ENCODE peak calls at places on chromosomes 13 and 19, in four cellular contexts. V, O, C and P are unnamed samples.

GRCh38 chr13:78611040-78611439 is 7.7 kb upstream of the POU4F1 start:
- DNase-seq in O (no peak), C (no peak), V (no peak), P (no peak)

GRCh38 chr13:107031691-107032090 is 463.8 kb upstream of the ARGLU1 start:
- DNase-seq in V (no peak), O (no peak), C (no peak), P (no peak)

GRCh38 chr19:32688315-32688714 is 3.3 kb upstream of the NUDT19 start:
- DNase-seq in V (peak; percentile 28), C (no peak), O (no peak), P (no peak)

GRCh38 chr13:97367016-97367415 is 67.0 kb upstream of the RAP2A start:
- DNase-seq in C (no peak), V (no peak), O (no peak), P (no peak)

GRCh38 chr19:39870171-39870971 is 24.2 kb upstream of the FBL start:
- DNase-seq in C (no peak), V (no peak), O (no peak), P (no peak)

GRCh38 chr13:80901111-80902014 is 560.4 kb upstream of the SPRY2 start:
- DNase-seq in C (no peak), V (no peak), O (no peak), P (no peak)

GRCh38 chr13:33110386-33110712 is 94.1 kb downstream of the KL start:
- DNase-seq in V (no peak), C (no peak), O (no peak), P (no peak)

GRCh38 chr13:53276265-53276664 is 247.7 kb downstream of the OLFM4 start:
- DNase-seq in V (no peak), O (no peak), C (no peak), P (no peak)

GRCh38 chr19:9914001-9914314 is 22.4 kb downstream of the OLFM2 start:
- DNase-seq in C (no peak), O (no peak), V (no peak), P (no peak)

GRCh38 chr13:98687319-98687718 is 65.2 kb downstream of the SLC15A1 start:
- DNase-seq in O (no peak), V (no peak), C (no peak), P (no peak)

GRCh38 chr13:110712081-110712848 is 1.2 kb upstream of the ING1 start:
- DNase-seq in V (peak; percentile 87), O (peak; percentile 83), C (peak; percentile 67), P (peak; percentile 79)

GRCh38 chr13:57824121-57824520 is 192.6 kb downstream of the PCDH17 start:
- DNase-seq in O (no peak), C (no peak), V (no peak), P (no peak)

GRCh38 chr19:41940443-41941409 is 12.5 kb upstream of the ERFL start:
- DNase-seq in C (no peak), O (no peak), V (no peak), P (no peak)

GRCh38 chr19:50977626-50978025 is 6.1 kb downstream of the KLK7 start:
- DNase-seq in V (no peak), C (no peak), O (no peak), P (no peak)

GRCh38 chr13:32426191-32426980 is 1.5 kb downstream of the N4BP2L1 start:
- DNase-seq in V (no peak), O (no peak), C (no peak), P (peak; percentile 17)

GRCh38 chr13:112859817-112860190 is 109.2 kb upstream of the MCF2L start:
- DNase-seq in C (no peak), V (no peak), O (no peak), P (no peak)

GRCh38 chr13:27137759-27138158 is 33.9 kb downstream of the USP12 start:
- DNase-seq in C (no peak), V (peak; percentile 30), O (no peak), P (no peak)

GRCh38 chr19:28023064-28023463 is 1189.9 kb downstream of the UQCRFS1 start:
- DNase-seq in O (no peak), V (no peak), C (no peak), P (no peak)

GRCh38 chr13:95121516-95121915 is 179.7 kb downstream of the ABCC4 start:
- DNase-seq in O (no peak), C (no peak), V (no peak), P (no peak)

GRCh38 chr19:13888281-13888680 is 11.3 kb downstream of the NANOS3 start:
- DNase-seq in V (no peak), O (no peak), C (no peak), P (no peak)

GRCh38 chr19:15740785-15741184 is 3.0 kb downstream of the OR10H3 start:
- DNase-seq in C (no peak), O (no peak), V (no peak), P (no peak)

GRCh38 chr13:98254541-98254940 is 77.5 kb upstream of the RNF113B start:
- DNase-seq in C (no peak), V (no peak), O (no peak), P (no peak)

GRCh38 chr13:102599451-102600012 is 2.7 kb downstream of the TPP2 start:
- DNase-seq in C (no peak), O (no peak), V (no peak), P (no peak)

GRCh38 chr19:30272554-30272953 is 99.6 kb upstream of the ZNF536 start:
- DNase-seq in V (no peak), O (no peak), C (no peak), P (no peak)

GRCh38 chr13:52405767-52406494 is at the start of gene THSD1:
- DNase-seq in V (peak; percentile 75), C (no peak), O (peak; percentile 21), P (peak; percentile 51)

GRCh38 chr19:49861127-49861526 is 6.2 kb downstream of the PNKP start:
- DNase-seq in O (peak; percentile 81), C (no peak), V (no peak), P (peak; percentile 71)

GRCh38 chr13:111565400-111565799 is 245.0 kb downstream of the TEX29 start:
- DNase-seq in O (no peak), V (no peak), C (no peak), P (no peak)

GRCh38 chr19:9914315-9915207 is 21.8 kb downstream of the OLFM2 start:
- DNase-seq in O (peak; percentile 62), V (peak; percentile 72), C (no peak), P (no peak)

GRCh38 chr19:13833330-13834265 is 38.4 kb downstream of the ZSWIM4 start:
- DNase-seq in O (peak; percentile 95), V (peak; percentile 98), C (peak; percentile 60), P (peak; percentile 93)

GRCh38 chr19:57888107-57888493 is 737 bp downstream of the ZNF814 start:
- DNase-seq in C (no peak), O (no peak), V (no peak), P (no peak)

GRCh38 chr19:57887195-57887941 is 1.5 kb downstream of the ZNF814 start:
- DNase-seq in C (no peak), V (no peak), O (no peak), P (no peak)

GRCh38 chr19:57888494-57889231 is at the start of gene ZNF814:
- DNase-seq in C (peak; percentile 15), O (peak; percentile 75), V (peak; percentile 77), P (peak; percentile 73)

DNA sequence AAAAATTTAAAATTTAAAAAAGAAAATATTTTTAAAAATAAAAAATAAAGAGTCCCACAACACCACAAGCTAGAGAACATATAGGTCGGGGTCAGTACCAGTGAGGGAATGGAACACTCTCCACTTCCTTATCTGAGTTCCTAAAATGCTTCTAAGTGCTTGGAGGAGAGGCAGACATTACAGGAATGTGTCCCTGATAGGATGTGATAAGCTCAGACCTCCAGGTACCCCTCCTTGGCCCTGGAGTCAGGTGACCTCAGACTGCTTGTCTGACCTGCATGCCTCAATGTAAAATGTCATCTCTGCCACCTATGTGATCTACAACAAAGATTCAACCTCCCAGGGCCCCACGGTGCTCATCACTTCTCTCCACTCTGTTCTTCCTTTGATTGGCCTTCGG is 2.8 kb downstream of the ZNF814 start:
- DNase-seq in O (no peak), V (no peak), C (no peak), P (no peak)
- H3K4me3 ChIP-seq in O (no peak overlapping the region), V (no peak overlapping the region), C (no peak overlapping the region), P (no peak overlapping the region)

DNA sequence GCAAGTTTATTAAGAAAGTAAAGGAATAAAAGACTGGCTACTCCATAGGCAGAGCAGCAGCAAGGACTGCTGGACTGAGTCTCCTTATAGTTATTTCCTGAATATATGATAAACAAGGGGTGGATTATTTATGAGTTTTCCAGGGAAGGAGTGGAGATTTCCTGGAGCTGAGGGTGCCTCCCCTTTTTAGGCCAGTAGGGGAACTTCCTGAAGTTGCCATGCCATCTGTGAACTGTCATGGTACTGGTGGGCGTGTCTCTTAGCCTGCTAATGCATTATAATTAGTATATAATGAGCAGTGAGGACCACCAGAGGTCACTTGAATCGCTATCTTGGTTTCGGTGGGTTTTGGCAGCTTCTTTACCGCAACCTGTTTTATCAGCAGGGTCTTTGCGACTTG is 13.5 kb downstream of the ZSCAN5A start:
- DNase-seq in V (no peak), O (no peak), C (no peak), P (no peak)
- H3K4me3 ChIP-seq in V (no peak overlapping the region), O (no peak overlapping the region), C (no peak overlapping the region), P (no peak overlapping the region)

GRCh38 chr19:45643024-45643926 is 4.1 kb upstream of the EML2 start:
- DNase-seq in O (peak; percentile 82), C (peak; percentile 29), V (peak; percentile 83), P (peak; percentile 70)

GRCh38 chr19:45646345-45646698 is 7.1 kb upstream of the EML2 start:
- DNase-seq in C (no peak), V (no peak), O (no peak), P (no peak)

GRCh38 chr19:45643927-45644771 is 5.0 kb upstream of the EML2 start:
- DNase-seq in V (no peak), O (no peak), C (no peak), P (no peak)

GRCh38 chr19:45645631-45646344 is 6.6 kb upstream of the EML2 start:
- DNase-seq in C (peak; percentile 16), V (peak; percentile 62), O (peak; percentile 63), P (peak; percentile 57)

GRCh38 chr19:45645068-45645630 is 6.0 kb upstream of the EML2 start:
- DNase-seq in C (no peak), O (no peak), V (no peak), P (no peak)
- H3K4me3 ChIP-seq in C (peak overlapping the region; percentile 1), O (no peak overlapping the region), V (peak overlapping the region; percentile 56), P (peak overlapping the region; percentile 34)

GRCh38 chr19:2888739-2889224 is 11.9 kb upstream of the ZNF57 start:
- DNase-seq in V (peak; percentile 58), C (no peak), O (no peak), P (no peak)
- H3K4me3 ChIP-seq in V (peak overlapping the region; percentile 30), C (no peak overlapping the region), O (no peak overlapping the region), P (peak overlapping the region; percentile 19)